ENCODE peak calls at places on chromosome 9, in eight cellular contexts. W is adrenal gland, S is OCI-LY7, A is breast epithelium, V is fibroblast of mammary gland, H is Calu3, P is mesothelial cell of epicardium, R is RWPE1. E is an unnamed sample.

GRCh38 chr9:16715404-16715803 is 155.1 kb downstream of the BNC2 start:
- DNase-seq in R (no peak), A (no peak), P (no peak), H (no peak), S (no peak), W (no peak), V (peak; percentile 76), E (no peak)

GRCh38 chr9:123929870-123930831 is at the start of gene DENND1A:
- DNase-seq in A (peak; percentile 78), V (peak; percentile 79), R (peak; percentile 98), H (peak; percentile 87), S (peak; percentile 92), P (peak; percentile 87), W (peak; percentile 95), E (peak; percentile 99)

GRCh38 chr9:88746029-88746743 is 211.2 kb downstream of the NXNL2 start:
- DNase-seq in S (no peak), R (no peak), P (no peak), V (peak; percentile 97), W (no peak), H (no peak), A (no peak), E (no peak)

GRCh38 chr9:135523521-135524129 is 2.4 kb downstream of the LCN1 start:
- DNase-seq in A (no peak), P (peak; percentile 33), H (no peak), S (no peak), V (no peak), W (peak; percentile 13), R (no peak), E (no peak)

GRCh38 chr9:2257530-2257929 is 242.4 kb downstream of the SMARCA2 start:
- DNase-seq in H (no peak), R (no peak), V (no peak), W (no peak), S (peak; percentile 90), P (no peak), A (no peak), E (no peak)

GRCh38 chr9:35074791-35075190 is 2.4 kb upstream of the VCP start:
- DNase-seq in H (no peak), V (no peak), S (no peak), R (no peak), P (no peak), A (no peak), W (no peak), E (no peak)

GRCh38 chr9:121440265-121440664 is 59.4 kb downstream of the GGTA1 start:
- DNase-seq in S (no peak), R (peak; percentile 52), H (no peak), P (no peak), V (peak; percentile 36), A (no peak), W (no peak), E (no peak)

GRCh38 chr9:90942555-90942954 is 140.9 kb downstream of the SYK start:
- DNase-seq in H (no peak), R (peak; percentile 99), V (no peak), A (peak; percentile 88), W (no peak), P (no peak), S (no peak), E (no peak)

GRCh38 chr9:98472216-98472615 is 216.8 kb upstream of the TBC1D2 start:
- DNase-seq in H (no peak), V (no peak), P (no peak), W (no peak), R (no peak), S (no peak), A (no peak), E (no peak)

GRCh38 chr9:108663381-108663876 is 192.4 kb downstream of the ACTL7B start:
- DNase-seq in A (no peak), P (no peak), H (no peak), S (no peak), R (no peak), W (no peak), V (no peak), E (no peak)

GRCh38 chr9:133769511-133770075 is 31.4 kb upstream of the SARDH start:
- DNase-seq in H (no peak), V (no peak), W (peak; percentile 43), P (peak; percentile 34), R (no peak), A (no peak), S (no peak), E (no peak)

DNA sequence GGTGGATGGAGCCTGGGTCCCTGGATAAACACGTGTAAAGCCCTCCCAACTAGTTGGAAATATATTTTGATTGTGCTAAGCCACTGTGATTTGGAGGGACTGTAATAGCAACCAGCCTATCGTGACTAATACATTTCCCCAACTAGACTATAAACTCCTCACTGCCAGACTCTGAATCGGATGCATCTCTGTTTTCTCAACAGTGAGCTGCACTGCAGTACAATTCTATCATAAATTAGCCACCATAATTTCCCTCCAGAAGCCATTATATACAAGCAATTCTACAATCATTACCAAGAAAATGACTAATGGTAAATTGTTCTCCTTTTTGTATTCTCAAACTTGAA is 218.3 kb downstream of the GLIS3 start:
- DNase-seq in P (no peak), H (no peak), W (no peak), S (no peak), R (no peak), A (no peak), V (peak; percentile 35), E (no peak)
- TF ChIP-seq CTCF in P (no peak), H (no peak), W (no peak), S (no peak), R (no peak), A (no peak), V (no peak), E (no peak)

GRCh38 chr9:6959275-6960000 is 201.7 kb downstream of the KDM4C start:
- DNase-seq in W (no peak), H (no peak), P (no peak), V (no peak), R (no peak), A (no peak), S (no peak), E (no peak)

GRCh38 chr9:6955251-6955921 is 197.6 kb downstream of the KDM4C start:
- DNase-seq in H (no peak), P (no peak), W (peak; percentile 75), V (peak; percentile 86), S (peak; percentile 19), R (no peak), A (no peak), E (peak; percentile 25)

GRCh38 chr9:6962164-6962563 is 204.4 kb downstream of the KDM4C start:
- DNase-seq in H (no peak), R (no peak), A (no peak), V (no peak), W (no peak), P (no peak), S (no peak), E (no peak)

GRCh38 chr9:6960777-6961176 is 203.0 kb downstream of the KDM4C start:
- DNase-seq in V (no peak), H (no peak), A (no peak), S (no peak), P (no peak), R (no peak), W (no peak), E (peak; percentile 44)

GRCh38 chr9:6956796-6957355 is 199.1 kb downstream of the KDM4C start:
- DNase-seq in H (no peak), P (no peak), V (no peak), W (no peak), A (no peak), S (no peak), R (no peak), E (no peak)
- TF ChIP-seq CTCF in H (no peak), P (no peak), V (no peak), W (no peak), A (no peak), S (no peak), R (no peak), E (no peak)

GRCh38 chr9:37667706-37668672 is 17.2 kb downstream of the FRMPD1 start:
- DNase-seq in R (no peak), S (no peak), A (no peak), W (no peak), V (no peak), P (no peak), H (no peak), E (no peak)
- TF ChIP-seq CTCF in R (no peak), S (no peak), A (no peak), W (no peak), V (peak; percentile 6), P (no peak), H (no peak), E (no peak)

DNA sequence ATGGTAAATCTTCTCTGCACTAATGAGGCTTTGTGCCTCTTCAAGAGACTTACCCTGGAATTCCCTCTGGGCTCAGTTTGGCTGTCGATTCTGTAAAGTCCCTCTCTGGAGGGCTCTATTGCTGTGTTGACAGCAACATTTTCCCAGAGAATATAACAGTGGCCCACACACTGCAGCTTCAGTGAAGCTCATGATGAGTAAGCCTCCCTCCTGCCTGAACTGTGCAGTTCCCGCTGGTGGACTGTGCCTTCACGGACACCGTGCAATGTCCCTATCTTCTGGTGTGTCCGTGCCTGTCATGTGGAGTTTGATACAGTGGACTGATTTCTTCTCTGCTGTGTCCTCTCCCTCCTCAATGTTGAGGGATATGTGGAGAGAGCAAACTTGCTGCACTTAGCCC is 109.0 kb downstream of the NTRK2 start:
- DNase-seq in S (no peak), P (no peak), W (no peak), V (no peak), R (no peak), H (no peak), A (no peak), E (no peak)
- TF ChIP-seq CTCF in S (no peak), P (no peak), W (no peak), V (no peak), R (no peak), H (no peak), A (no peak), E (no peak)

GRCh38 chr9:113587471-113588031 is 124.0 kb downstream of the RGS3 start:
- DNase-seq in W (peak; percentile 76), H (no peak), V (peak; percentile 36), P (peak; percentile 65), R (no peak), S (peak; percentile 57), A (no peak), E (no peak)
- TF ChIP-seq CTCF in W (no peak), H (no peak), V (peak; percentile 46), P (no peak), R (no peak), S (peak; percentile 78), A (no peak), E (peak; percentile 15)

GRCh38 chr9:118395415-118395814 is 691.2 kb downstream of the TLR4 start:
- DNase-seq in V (no peak), A (no peak), S (no peak), W (no peak), H (no peak), R (no peak), P (no peak), E (no peak)
- TF ChIP-seq CTCF in V (no peak), A (no peak), S (no peak), W (no peak), H (no peak), R (no peak), P (no peak), E (no peak)

E was measured in GM13977.